ENCODE peak calls at places on chromosomes 7 and 10, in seven cellular contexts. One of them, this sample, is unnamed.

GRCh38 chr10:68560916-68561691 is 967 bp downstream of the TET1 start:
- DNase-seq in cardiac fibroblast: peak; percentile 34
- DNase-seq in LHCN-M2: no peak
- DNase-seq in mesendoderm: peak; percentile 70
- DNase-seq in AG08395: peak; percentile 25
- DNase-seq in foreskin fibroblast: peak; percentile 77
- DNase-seq in NAMALWA: no peak
- DNase-seq in this sample: no peak

GRCh38 chr10:81018898-81019890 is 481.5 kb downstream of the SH2D4B start:
- DNase-seq in LHCN-M2: peak; percentile 3
- DNase-seq in cardiac fibroblast: peak; percentile 58
- DNase-seq in AG08395: peak; percentile 3
- DNase-seq in mesendoderm: peak; percentile 84
- DNase-seq in NAMALWA: peak; percentile 53
- DNase-seq in foreskin fibroblast: peak; percentile 53
- DNase-seq in this sample: peak; percentile 40

GRCh38 chr10:23419657-23420319 is 19.1 kb upstream of the OTUD1 start:
- DNase-seq in mesendoderm: no peak
- DNase-seq in foreskin fibroblast: no peak
- DNase-seq in NAMALWA: no peak
- DNase-seq in LHCN-M2: no peak
- DNase-seq in AG08395: no peak
- DNase-seq in cardiac fibroblast: no peak
- DNase-seq in this sample: no peak

GRCh38 chr10:57964371-57964770 is 303.3 kb downstream of the IPMK start:
- DNase-seq in LHCN-M2: peak; percentile 90
- DNase-seq in NAMALWA: no peak
- DNase-seq in cardiac fibroblast: peak; percentile 44
- DNase-seq in mesendoderm: no peak
- DNase-seq in AG08395: peak; percentile 80
- DNase-seq in foreskin fibroblast: peak; percentile 52
- DNase-seq in this sample: no peak

GRCh38 chr10:97612386-97612785 is 20.9 kb downstream of the MORN4 start:
- DNase-seq in cardiac fibroblast: peak; percentile 76
- DNase-seq in LHCN-M2: peak; percentile 71
- DNase-seq in AG08395: peak; percentile 82
- DNase-seq in foreskin fibroblast: peak; percentile 69
- DNase-seq in mesendoderm: peak; percentile 83
- DNase-seq in NAMALWA: peak; percentile 62
- DNase-seq in this sample: peak; percentile 36

GRCh38 chr7:2109936-2110585 is 122.7 kb downstream of the MAD1L1 start:
- DNase-seq in AG08395: peak; percentile 93
- DNase-seq in cardiac fibroblast: peak; percentile 79
- DNase-seq in foreskin fibroblast: peak; percentile 95
- DNase-seq in NAMALWA: peak; percentile 86
- DNase-seq in LHCN-M2: peak; percentile 97
- DNase-seq in mesendoderm: peak; percentile 32
- DNase-seq in this sample: no peak

GRCh38 chr10:28495084-28495483 is 37.8 kb upstream of the WAC start:
- DNase-seq in cardiac fibroblast: no peak
- DNase-seq in LHCN-M2: no peak
- DNase-seq in NAMALWA: no peak
- DNase-seq in foreskin fibroblast: no peak
- DNase-seq in AG08395: no peak
- DNase-seq in mesendoderm: no peak
- DNase-seq in this sample: no peak

GRCh38 chr10:77890097-77890496 is 36.5 kb downstream of the DLG5 start:
- DNase-seq in mesendoderm: peak; percentile 94
- DNase-seq in LHCN-M2: no peak
- DNase-seq in cardiac fibroblast: no peak
- DNase-seq in NAMALWA: no peak
- DNase-seq in AG08395: no peak
- DNase-seq in foreskin fibroblast: no peak
- DNase-seq in this sample: no peak

GRCh38 chr7:44693641-44694313 is 54.9 kb upstream of the ZMIZ2 start:
- DNase-seq in mesendoderm: peak; percentile 39
- DNase-seq in foreskin fibroblast: peak; percentile 87
- DNase-seq in cardiac fibroblast: peak; percentile 32
- DNase-seq in AG08395: peak; percentile 91
- DNase-seq in NAMALWA: no peak
- DNase-seq in LHCN-M2: peak; percentile 85
- DNase-seq in this sample: no peak

GRCh38 chr7:86991844-86992243 is 67.6 kb downstream of the ELAPOR2 start:
- DNase-seq in LHCN-M2: no peak
- DNase-seq in cardiac fibroblast: no peak
- DNase-seq in mesendoderm: no peak
- DNase-seq in NAMALWA: no peak
- DNase-seq in AG08395: no peak
- DNase-seq in foreskin fibroblast: peak; percentile 3
- DNase-seq in this sample: peak; percentile 8

GRCh38 chr10:104066945-104067344 is 18.7 kb downstream of the COL17A1 start:
- DNase-seq in LHCN-M2: no peak
- DNase-seq in foreskin fibroblast: no peak
- DNase-seq in cardiac fibroblast: no peak
- DNase-seq in mesendoderm: no peak
- DNase-seq in AG08395: no peak
- DNase-seq in NAMALWA: no peak
- DNase-seq in this sample: no peak

GRCh38 chr7:124152859-124153692 is 120.2 kb upstream of the TMEM229A start:
- DNase-seq in cardiac fibroblast: peak; percentile 59
- DNase-seq in mesendoderm: peak; percentile 80
- DNase-seq in AG08395: peak; percentile 33
- DNase-seq in LHCN-M2: peak; percentile 5
- DNase-seq in foreskin fibroblast: peak; percentile 53
- DNase-seq in NAMALWA: peak; percentile 79
- DNase-seq in this sample: peak; percentile 32

GRCh38 chr7:18165176-18165575 is 137.5 kb upstream of the PRPS1L1 start:
- DNase-seq in AG08395: no peak
- DNase-seq in NAMALWA: no peak
- DNase-seq in mesendoderm: no peak
- DNase-seq in cardiac fibroblast: peak; percentile 52
- DNase-seq in LHCN-M2: no peak
- DNase-seq in foreskin fibroblast: no peak
- DNase-seq in this sample: no peak

GRCh38 chr7:129550673-129551360 is 48.5 kb downstream of the SMKR1 start:
- DNase-seq in cardiac fibroblast: no peak
- DNase-seq in NAMALWA: no peak
- DNase-seq in foreskin fibroblast: peak; percentile 90
- DNase-seq in LHCN-M2: no peak
- DNase-seq in mesendoderm: no peak
- DNase-seq in AG08395: peak; percentile 43
- DNase-seq in this sample: no peak

GRCh38 chr10:19576576-19576975 is 239.7 kb upstream of the PLXDC2 start:
- DNase-seq in AG08395: no peak
- DNase-seq in foreskin fibroblast: no peak
- DNase-seq in NAMALWA: no peak
- DNase-seq in cardiac fibroblast: no peak
- DNase-seq in mesendoderm: peak; percentile 64
- DNase-seq in LHCN-M2: no peak
- DNase-seq in this sample: no peak

GRCh38 chr10:131448883-131449282 is 137.4 kb upstream of the TCERG1L start:
- DNase-seq in foreskin fibroblast: no peak
- DNase-seq in cardiac fibroblast: no peak
- DNase-seq in LHCN-M2: no peak
- DNase-seq in mesendoderm: no peak
- DNase-seq in NAMALWA: no peak
- DNase-seq in AG08395: no peak
- DNase-seq in this sample: no peak

GRCh38 chr7:26348987-26349809 is 57.5 kb downstream of the SNX10 start:
- DNase-seq in NAMALWA: no peak
- DNase-seq in foreskin fibroblast: no peak
- DNase-seq in mesendoderm: no peak
- DNase-seq in LHCN-M2: peak; percentile 8
- DNase-seq in AG08395: no peak
- DNase-seq in cardiac fibroblast: no peak
- DNase-seq in this sample: no peak

GRCh38 chr7:95867309-95867708 is 95.0 kb downstream of the DYNC1I1 start:
- DNase-seq in mesendoderm: peak; percentile 56
- DNase-seq in AG08395: no peak
- DNase-seq in NAMALWA: no peak
- DNase-seq in cardiac fibroblast: no peak
- DNase-seq in LHCN-M2: peak; percentile 15
- DNase-seq in foreskin fibroblast: no peak
- DNase-seq in this sample: no peak

GRCh38 chr10:29482591-29483421 is 152.0 kb downstream of the SVIL start:
- DNase-seq in foreskin fibroblast: peak; percentile 80
- DNase-seq in LHCN-M2: peak; percentile 76
- DNase-seq in mesendoderm: peak; percentile 87
- DNase-seq in cardiac fibroblast: peak; percentile 60
- DNase-seq in NAMALWA: no peak
- DNase-seq in AG08395: peak; percentile 58
- DNase-seq in this sample: peak; percentile 32

GRCh38 chr7:108660465-108660864 is 90.8 kb downstream of the DNAJB9 start:
- DNase-seq in mesendoderm: peak; percentile 36
- DNase-seq in NAMALWA: peak; percentile 20
- DNase-seq in foreskin fibroblast: peak; percentile 34
- DNase-seq in cardiac fibroblast: peak; percentile 31
- DNase-seq in AG08395: no peak
- DNase-seq in LHCN-M2: peak; percentile 12
- DNase-seq in this sample: peak; percentile 21

GRCh38 chr7:130148561-130148960 is 56.6 kb downstream of the TMEM209 start:
- DNase-seq in LHCN-M2: no peak
- DNase-seq in foreskin fibroblast: peak; percentile 43
- DNase-seq in mesendoderm: no peak
- DNase-seq in AG08395: peak; percentile 53
- DNase-seq in cardiac fibroblast: no peak
- DNase-seq in NAMALWA: no peak
- DNase-seq in this sample: no peak